ENCODE peak calls at places on chromosomes 3 and 15, in eight cellular contexts. R is astrocyte; V is kidney; M is stomach; X is CD8-positive, alpha-beta T cell; E is pancreas; D is adipocyte; F is SK-N-SH. A is an unnamed sample.

GRCh38 chr15:73599934-73600333 is 33.3 kb downstream of the NPTN start:
- DNase-seq in R (peak; percentile 19), V (no peak), M (no peak), X (no peak), E (no peak), D (peak; percentile 24), F (no peak), A (no peak)

GRCh38 chr3:65439641-65440040 is 599.1 kb downstream of the MAGI1 start:
- DNase-seq in R (peak; percentile 25), V (no peak), M (peak; percentile 37), X (no peak), E (peak; percentile 9), D (peak; percentile 87), F (peak; percentile 60), A (peak; percentile 62)

GRCh38 chr3:155388417-155388816 is 94.9 kb upstream of the STRIT1 start:
- DNase-seq in R (no peak), V (no peak), M (no peak), X (no peak), E (no peak), D (no peak), F (no peak), A (no peak)

GRCh38 chr3:197912770-197913476 is 37.1 kb upstream of the RPL35A start:
- DNase-seq in R (no peak), V (no peak), M (no peak), X (no peak), E (no peak), D (peak; percentile 74), F (no peak), A (no peak)

GRCh38 chr15:64092864-64093626 is 593 bp downstream of the CIAO2A start:
- DNase-seq in R (peak; percentile 74), V (no peak), M (peak; percentile 50), X (peak; percentile 32), E (peak; percentile 62), D (peak; percentile 64), F (peak; percentile 57), A (peak; percentile 74)

GRCh38 chr3:172929451-172929850 is 178.9 kb downstream of the ECT2 start:
- DNase-seq in R (no peak), V (no peak), M (no peak), X (no peak), E (no peak), D (no peak), F (no peak), A (no peak)

GRCh38 chr15:56973463-56973862 is 55.0 kb downstream of the TCF12 start:
- DNase-seq in R (no peak), V (no peak), M (no peak), X (no peak), E (no peak), D (no peak), F (no peak), A (no peak)

GRCh38 chr3:178475062-178475461 is 61.2 kb upstream of the KCNMB2 start:
- DNase-seq in R (no peak), V (no peak), M (peak; percentile 28), X (no peak), E (peak; percentile 50), D (no peak), F (no peak), A (peak; percentile 31)

GRCh38 chr15:71626596-71627088 is 183.7 kb upstream of the NR2E3 start:
- DNase-seq in R (no peak), V (no peak), M (no peak), X (no peak), E (no peak), D (no peak), F (no peak), A (no peak)

GRCh38 chr15:80456517-80457497 is 52.6 kb downstream of the ARNT2 start:
- DNase-seq in R (peak; percentile 22), V (no peak), M (no peak), X (no peak), E (no peak), D (peak; percentile 48), F (no peak), A (no peak)

GRCh38 chr15:42056934-42057743 is 36.3 kb upstream of the PLA2G4E start:
- DNase-seq in R (peak; percentile 54), V (peak; percentile 93), M (peak; percentile 84), X (peak; percentile 32), E (peak; percentile 85), D (peak; percentile 66), F (peak; percentile 90), A (peak; percentile 89)

GRCh38 chr3:71680588-71680987 is 44.6 kb downstream of the EIF4E3 start:
- DNase-seq in R (peak; percentile 45), V (no peak), M (no peak), X (no peak), E (no peak), D (peak; percentile 84), F (no peak), A (no peak)

GRCh38 chr3:157459706-157460105 is 23.1 kb downstream of the PTX3 start:
- DNase-seq in R (no peak), V (no peak), M (no peak), X (no peak), E (no peak), D (no peak), F (no peak), A (no peak)

GRCh38 chr3:88137836-88138235 is 11.9 kb upstream of the C3orf38 start:
- DNase-seq in R (no peak), V (no peak), M (no peak), X (no peak), E (no peak), D (peak; percentile 48), F (no peak), A (no peak)

GRCh38 chr3:133964547-133964946 is 65.2 kb downstream of the SLCO2A1 start:
- DNase-seq in R (no peak), V (no peak), M (no peak), X (no peak), E (no peak), D (no peak), F (no peak), A (no peak)

GRCh38 chr15:28178290-28178689 is 79.2 kb upstream of the OCA2 start:
- DNase-seq in R (no peak), V (no peak), M (no peak), X (no peak), E (no peak), D (peak; percentile 47), F (no peak), A (no peak)

GRCh38 chr3:28972921-28973320 is 307.9 kb upstream of the RBMS3 start:
- DNase-seq in R (peak; percentile 68), V (no peak), M (no peak), X (no peak), E (no peak), D (no peak), F (no peak), A (no peak)

GRCh38 chr15:27935328-27935727 is 163.8 kb downstream of the OCA2 start:
- DNase-seq in R (no peak), V (no peak), M (no peak), X (no peak), E (no peak), D (no peak), F (no peak), A (no peak)

DNA sequence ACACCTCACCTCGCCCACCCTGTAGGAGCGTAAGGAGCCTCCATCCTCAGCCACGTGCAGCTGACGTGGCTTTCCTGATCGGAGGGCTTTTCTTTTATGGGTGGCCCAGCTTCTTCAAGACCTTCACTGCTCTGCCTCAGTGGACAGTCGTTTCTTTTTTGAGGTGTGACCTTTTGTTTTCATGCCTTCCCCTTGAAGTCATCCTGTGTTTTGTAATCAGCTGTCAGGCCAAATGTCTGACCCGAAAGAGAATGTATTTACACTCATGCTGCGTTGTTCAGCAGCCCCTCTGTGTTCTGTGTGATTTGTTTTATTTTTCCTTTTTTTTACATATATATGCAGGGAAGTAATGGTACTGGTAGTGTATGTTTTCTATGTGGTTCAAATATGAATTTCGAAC is 41.8 kb downstream of the CCK start:
- DNase-seq in R (no peak), V (no peak), M (no peak), X (no peak), E (no peak), D (no peak), F (no peak), A (no peak)
- H3K36me3 ChIP-seq in R (no peaks in the 10 kb centered on the region), V (peaks cover 21% of the 10 kb centered on the region), M (peaks cover 57% of the 10 kb centered on the region), X (no peaks in the 10 kb centered on the region), E (no peaks in the 10 kb centered on the region), D (peaks cover 41% of the 10 kb centered on the region), F (no peaks in the 10 kb centered on the region), A (peaks cover 64% of the 10 kb centered on the region)

GRCh38 chr15:41055706-41056105 is 60.4 kb downstream of the INO80 start:
- DNase-seq in R (no peak), V (no peak), M (no peak), X (no peak), E (no peak), D (no peak), F (no peak), A (no peak)
- H3K36me3 ChIP-seq in R (peaks cover 55% of the 10 kb centered on the region), V (peaks cover 27% of the 10 kb centered on the region), M (peaks cover 99% of the 10 kb centered on the region), X (peaks cover 28% of the 10 kb centered on the region), E (no peaks in the 10 kb centered on the region), D (peaks cover 96% of the 10 kb centered on the region), F (peaks cover 88% of the 10 kb centered on the region), A (peaks cover 100% of the 10 kb centered on the region)

GRCh38 chr3:15086699-15087098 is 12.2 kb downstream of the RBSN start:
- DNase-seq in R (no peak), V (no peak), M (no peak), X (no peak), E (no peak), D (no peak), F (no peak), A (no peak)

GRCh38 chr3:15079083-15079482 is 14.0 kb upstream of the MRPS25 start:
- DNase-seq in R (no peak), V (no peak), M (no peak), X (no peak), E (no peak), D (no peak), F (no peak), A (no peak)

GRCh38 chr3:15086263-15086662 is 12.7 kb downstream of the RBSN start:
- DNase-seq in R (no peak), V (no peak), M (no peak), X (no peak), E (no peak), D (no peak), F (no peak), A (no peak)

GRCh38 chr3:15083190-15083700 is 15.7 kb downstream of the RBSN start:
- DNase-seq in R (no peak), V (no peak), M (no peak), X (no peak), E (no peak), D (no peak), F (no peak), A (no peak)

DNA sequence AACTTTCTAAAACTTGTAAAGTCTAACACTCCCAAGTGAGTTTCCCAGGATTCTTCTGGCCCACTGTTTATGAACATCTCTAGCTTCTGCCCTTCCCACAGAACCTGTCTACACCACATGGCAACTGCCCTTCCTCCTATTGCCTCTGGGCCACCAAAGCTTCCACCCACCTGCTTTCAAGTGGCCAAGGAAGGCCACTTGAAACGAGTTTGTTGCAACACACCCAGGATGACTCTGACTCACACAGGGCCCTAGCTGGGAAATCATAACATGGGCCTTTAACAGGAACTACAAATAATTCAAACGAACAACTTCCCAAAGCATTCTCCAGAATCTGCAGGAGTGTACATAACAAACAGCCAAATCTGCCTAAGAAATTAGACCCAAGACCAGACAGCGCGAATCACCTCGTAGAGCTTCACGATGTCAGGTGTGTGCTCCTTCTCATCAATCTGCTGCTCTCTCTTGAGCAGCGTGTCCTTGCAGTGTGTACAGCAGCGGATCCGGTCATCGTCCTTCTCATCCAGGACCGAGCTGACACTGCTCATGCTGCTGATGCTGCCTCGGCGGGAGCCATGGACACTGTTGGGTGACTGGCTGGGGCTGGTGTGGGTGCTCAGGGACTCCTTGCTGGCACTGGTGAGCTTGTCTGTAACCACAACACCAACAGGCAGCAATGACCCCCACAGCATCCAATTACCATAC is 16.8 kb downstream of the RBSN start:
- DNase-seq in R (no peak), V (no peak), M (no peak), X (no peak), E (no peak), D (peak; percentile 50), F (no peak), A (no peak)
- H3K36me3 ChIP-seq in R (peaks cover 52% of the 10 kb centered on the region), V (peaks cover 52% of the 10 kb centered on the region), M (peaks cover 100% of the 10 kb centered on the region), X (peaks cover 73% of the 10 kb centered on the region), E (no peaks in the 10 kb centered on the region), D (peaks cover 87% of the 10 kb centered on the region), F (peaks cover 64% of the 10 kb centered on the region), A (peaks cover 51% of the 10 kb centered on the region)

GRCh38 chr3:51700403-51700802 is 6.5 kb upstream of the GRM2 start:
- DNase-seq in R (no peak), V (no peak), M (no peak), X (no peak), E (no peak), D (no peak), F (no peak), A (peak; percentile 4)
- H3K36me3 ChIP-seq in R (no peaks in the 10 kb centered on the region), V (peaks cover 29% of the 10 kb centered on the region), M (peaks cover 100% of the 10 kb centered on the region), X (peaks cover 47% of the 10 kb centered on the region), E (no peaks in the 10 kb centered on the region), D (peaks cover 58% of the 10 kb centered on the region), F (no peaks in the 10 kb centered on the region), A (peaks cover 57% of the 10 kb centered on the region)

A was measured in heart left ventricle.